ENCODE peak calls at places on chromosome 15, in ten cellular contexts. W is Panc1, L is NCI-H1436 treated with DMSO at 0.1 percent for 48 hours, T is HEK293T, Y is skeletal muscle cell, M is NCI-H146, F is left kidney, O is Karpas-422, C is M059J, K is endothelial cell of umbilical vein. G is an unnamed sample.

GRCh38 chr15:67547064-67547463 is 4.6 kb downstream of the MAP2K5 start:
- DNase-seq in W (no peak), L (no peak), T (no peak), Y (no peak), M (no peak), F (no peak), O (no peak), C (no peak), K (no peak), G (no peak)

GRCh38 chr15:67142142-67143092 is 77.0 kb downstream of the SMAD3 start:
- DNase-seq in W (no peak), L (no peak), T (no peak), Y (peak), M (no peak), F (no peak), O (no peak), C (peak), K (peak), G (peak)

GRCh38 chr15:45499426-45499825 is 23.1 kb downstream of the SLC30A4 start:
- DNase-seq in W (no peak), L (no peak), T (no peak), Y (no peak), M (no peak), F (no peak), O (no peak), C (no peak), K (peak), G (peak)

GRCh38 chr15:71508081-71508682 is 302.2 kb upstream of the NR2E3 start:
- DNase-seq in W (no peak), L (no peak), T (no peak), Y (no peak), M (no peak), F (no peak), O (peak), C (no peak), K (no peak), G (no peak)

GRCh38 chr15:98714906-98715305 is 66.6 kb downstream of the IGF1R start:
- DNase-seq in W (no peak), L (no peak), T (no peak), Y (no peak), M (no peak), F (no peak), O (no peak), C (no peak), K (no peak), G (no peak)

GRCh38 chr15:100809151-100809550 is 70.5 kb upstream of the ALDH1A3 start:
- DNase-seq in W (no peak), L (no peak), T (no peak), Y (peak), M (no peak), F (no peak), O (no peak), C (peak), K (peak), G (peak)

GRCh38 chr15:88624156-88624970 is 3.2 kb downstream of the AEN start:
- DNase-seq in W (no peak), L (no peak), T (peak), Y (no peak), M (no peak), F (peak), O (peak), C (no peak), K (peak), G (no peak)

GRCh38 chr15:28979208-28979891 is 93.6 kb downstream of the APBA2 start:
- DNase-seq in W (no peak), L (no peak), T (no peak), Y (no peak), M (no peak), F (peak), O (no peak), C (no peak), K (no peak), G (no peak)

GRCh38 chr15:98713585-98714001 is 65.3 kb downstream of the IGF1R start:
- DNase-seq in W (no peak), L (no peak), T (no peak), Y (no peak), M (no peak), F (no peak), O (no peak), C (no peak), K (peak), G (no peak)

GRCh38 chr15:48974865-48975264 is 11.1 kb upstream of the SHC4 start:
- DNase-seq in W (no peak), L (no peak), T (peak), Y (no peak), M (peak), F (peak), O (peak), C (no peak), K (peak), G (no peak)